ENCODE peak calls at places on chromosomes 6 and 20, in six cellular contexts. One of them, this sample, is unnamed.

GRCh38 chr6:33549196-33549595 is 30.9 kb downstream of the BAK1 start:
- DNase-seq in lung microvascular endothelial cell: no peak
- DNase-seq in Calu3: no peak
- DNase-seq in pulmonary artery endothelial cell: no peak
- DNase-seq in Right ventricle myocardium superior: no peak
- DNase-seq in psoas muscle: no peak
- DNase-seq in this sample: no peak

GRCh38 chr6:128417698-128418097 is 102.7 kb downstream of the PTPRK start:
- DNase-seq in Right ventricle myocardium superior: no peak
- DNase-seq in lung microvascular endothelial cell: no peak
- DNase-seq in Calu3: no peak
- DNase-seq in psoas muscle: no peak
- DNase-seq in pulmonary artery endothelial cell: no peak
- DNase-seq in this sample: no peak

GRCh38 chr6:11972270-11972669 is 39.8 kb upstream of the HIVEP1 start:
- DNase-seq in Right ventricle myocardium superior: no peak
- DNase-seq in psoas muscle: no peak
- DNase-seq in lung microvascular endothelial cell: no peak
- DNase-seq in Calu3: no peak
- DNase-seq in pulmonary artery endothelial cell: no peak
- DNase-seq in this sample: no peak

GRCh38 chr6:144718431-144718830 is 433.3 kb downstream of the UTRN start:
- DNase-seq in pulmonary artery endothelial cell: no peak
- DNase-seq in psoas muscle: no peak
- DNase-seq in Calu3: no peak
- DNase-seq in lung microvascular endothelial cell: no peak
- DNase-seq in Right ventricle myocardium superior: no peak
- DNase-seq in this sample: no peak

GRCh38 chr20:59032713-59033059 is 551 bp upstream of the ATP5F1E start:
- DNase-seq in lung microvascular endothelial cell: peak
- DNase-seq in Calu3: no peak
- DNase-seq in pulmonary artery endothelial cell: no peak
- DNase-seq in psoas muscle: no peak
- DNase-seq in Right ventricle myocardium superior: no peak
- DNase-seq in this sample: no peak

GRCh38 chr6:25585225-25585624 is 66.8 kb upstream of the SCGN start:
- DNase-seq in Calu3: no peak
- DNase-seq in lung microvascular endothelial cell: no peak
- DNase-seq in pulmonary artery endothelial cell: no peak
- DNase-seq in Right ventricle myocardium superior: no peak
- DNase-seq in psoas muscle: no peak
- DNase-seq in this sample: no peak

GRCh38 chr20:32439132-32439829 is 81.2 kb downstream of the ASXL1 start:
- DNase-seq in Calu3: no peak
- DNase-seq in lung microvascular endothelial cell: no peak
- DNase-seq in Right ventricle myocardium superior: no peak
- DNase-seq in pulmonary artery endothelial cell: no peak
- DNase-seq in psoas muscle: no peak
- DNase-seq in this sample: no peak

GRCh38 chr6:22442826-22443225 is 126.5 kb upstream of the HDGFL1 start:
- DNase-seq in Calu3: no peak
- DNase-seq in pulmonary artery endothelial cell: no peak
- DNase-seq in psoas muscle: no peak
- DNase-seq in lung microvascular endothelial cell: peak
- DNase-seq in Right ventricle myocardium superior: no peak
- DNase-seq in this sample: no peak

GRCh38 chr6:4402477-4402976 is 267.2 kb upstream of the ECI2 start:
- DNase-seq in psoas muscle: peak
- DNase-seq in Right ventricle myocardium superior: peak
- DNase-seq in lung microvascular endothelial cell: peak
- DNase-seq in pulmonary artery endothelial cell: no peak
- DNase-seq in Calu3: no peak
- DNase-seq in this sample: peak

GRCh38 chr20:39069976-39070375 is 107.8 kb downstream of the DHX35 start:
- DNase-seq in Calu3: no peak
- DNase-seq in lung microvascular endothelial cell: no peak
- DNase-seq in Right ventricle myocardium superior: no peak
- DNase-seq in psoas muscle: no peak
- DNase-seq in pulmonary artery endothelial cell: no peak
- DNase-seq in this sample: no peak

GRCh38 chr20:64278319-64278681 is 22.8 kb downstream of the PCMTD2 start:
- DNase-seq in pulmonary artery endothelial cell: no peak
- DNase-seq in Calu3: no peak
- DNase-seq in psoas muscle: no peak
- DNase-seq in lung microvascular endothelial cell: no peak
- DNase-seq in Right ventricle myocardium superior: peak
- DNase-seq in this sample: no peak

GRCh38 chr6:147322299-147323162 is 118.3 kb downstream of the STXBP5 start:
- DNase-seq in psoas muscle: no peak
- DNase-seq in Calu3: no peak
- DNase-seq in pulmonary artery endothelial cell: no peak
- DNase-seq in Right ventricle myocardium superior: no peak
- DNase-seq in lung microvascular endothelial cell: peak
- DNase-seq in this sample: no peak

GRCh38 chr20:58094698-58095097 is 133.8 kb downstream of the ANKRD60 start:
- DNase-seq in lung microvascular endothelial cell: no peak
- DNase-seq in Calu3: no peak
- DNase-seq in psoas muscle: no peak
- DNase-seq in Right ventricle myocardium superior: no peak
- DNase-seq in pulmonary artery endothelial cell: no peak
- DNase-seq in this sample: no peak

GRCh38 chr6:170345662-170346061 is 39.1 kb downstream of the FAM120B start:
- DNase-seq in Calu3: no peak
- DNase-seq in psoas muscle: no peak
- DNase-seq in Right ventricle myocardium superior: no peak
- DNase-seq in pulmonary artery endothelial cell: no peak
- DNase-seq in lung microvascular endothelial cell: peak
- DNase-seq in this sample: no peak

GRCh38 chr20:63682384-63683139 is 13.9 kb upstream of the TNFRSF6B start:
- DNase-seq in Right ventricle myocardium superior: peak
- DNase-seq in Calu3: peak
- DNase-seq in pulmonary artery endothelial cell: peak
- DNase-seq in psoas muscle: peak
- DNase-seq in lung microvascular endothelial cell: peak
- DNase-seq in this sample: peak

GRCh38 chr20:6525447-6526303 is 241.8 kb upstream of the BMP2 start:
- DNase-seq in Calu3: peak
- DNase-seq in pulmonary artery endothelial cell: no peak
- DNase-seq in lung microvascular endothelial cell: no peak
- DNase-seq in Right ventricle myocardium superior: no peak
- DNase-seq in psoas muscle: no peak
- DNase-seq in this sample: no peak

GRCh38 chr20:48733296-48733790 is 94.5 kb downstream of the PREX1 start:
- DNase-seq in Right ventricle myocardium superior: no peak
- DNase-seq in psoas muscle: no peak
- DNase-seq in pulmonary artery endothelial cell: no peak
- DNase-seq in lung microvascular endothelial cell: no peak
- DNase-seq in Calu3: no peak
- DNase-seq in this sample: no peak

GRCh38 chr6:30238178-30238795 is 25.1 kb upstream of the TRIM26 start:
- DNase-seq in psoas muscle: no peak
- DNase-seq in Calu3: peak
- DNase-seq in pulmonary artery endothelial cell: no peak
- DNase-seq in lung microvascular endothelial cell: peak
- DNase-seq in Right ventricle myocardium superior: no peak
- DNase-seq in this sample: no peak

GRCh38 chr6:51398064-51398740 is 579.5 kb downstream of the TFAP2B start:
- DNase-seq in Calu3: peak
- DNase-seq in pulmonary artery endothelial cell: no peak
- DNase-seq in lung microvascular endothelial cell: peak
- DNase-seq in psoas muscle: no peak
- DNase-seq in Right ventricle myocardium superior: no peak
- DNase-seq in this sample: no peak

GRCh38 chr20:37475258-37475657 is 45.8 kb upstream of the NNAT start:
- DNase-seq in Calu3: no peak
- DNase-seq in Right ventricle myocardium superior: no peak
- DNase-seq in pulmonary artery endothelial cell: no peak
- DNase-seq in psoas muscle: no peak
- DNase-seq in lung microvascular endothelial cell: no peak
- DNase-seq in this sample: no peak

GRCh38 chr6:156557269-156557885 is 219.8 kb upstream of the ARID1B start:
- DNase-seq in Right ventricle myocardium superior: peak
- DNase-seq in psoas muscle: peak
- DNase-seq in pulmonary artery endothelial cell: no peak
- DNase-seq in Calu3: no peak
- DNase-seq in lung microvascular endothelial cell: no peak
- DNase-seq in this sample: peak

GRCh38 chr6:53894086-53894485 is 99.3 kb downstream of the LRRC1 start:
- DNase-seq in pulmonary artery endothelial cell: no peak
- DNase-seq in psoas muscle: no peak
- DNase-seq in lung microvascular endothelial cell: no peak
- DNase-seq in Calu3: peak
- DNase-seq in Right ventricle myocardium superior: no peak
- DNase-seq in this sample: no peak

GRCh38 chr20:57388953-57389694 is 2.1 kb upstream of the RBM38 start:
- DNase-seq in Calu3: peak
- DNase-seq in lung microvascular endothelial cell: peak
- DNase-seq in pulmonary artery endothelial cell: no peak
- DNase-seq in psoas muscle: peak
- DNase-seq in Right ventricle myocardium superior: peak
- DNase-seq in this sample: peak

GRCh38 chr20:1045860-1046418 is 43.8 kb upstream of the RSPO4 start:
- DNase-seq in Calu3: no peak
- DNase-seq in Right ventricle myocardium superior: no peak
- DNase-seq in pulmonary artery endothelial cell: no peak
- DNase-seq in psoas muscle: no peak
- DNase-seq in lung microvascular endothelial cell: no peak
- DNase-seq in this sample: no peak

GRCh38 chr6:158321960-158322359 is 9.7 kb downstream of the TULP4 start:
- DNase-seq in psoas muscle: no peak
- DNase-seq in Right ventricle myocardium superior: no peak
- DNase-seq in pulmonary artery endothelial cell: peak
- DNase-seq in Calu3: no peak
- DNase-seq in lung microvascular endothelial cell: peak
- DNase-seq in this sample: no peak

GRCh38 chr6:32684246-32684645 is 17.8 kb upstream of the HLA-DQB1 start:
- DNase-seq in psoas muscle: no peak
- DNase-seq in Right ventricle myocardium superior: no peak
- DNase-seq in lung microvascular endothelial cell: no peak
- DNase-seq in pulmonary artery endothelial cell: no peak
- DNase-seq in Calu3: no peak
- DNase-seq in this sample: no peak

GRCh38 chr20:31566658-31567379 is 38.3 kb upstream of the ID1 start:
- DNase-seq in psoas muscle: no peak
- DNase-seq in lung microvascular endothelial cell: no peak
- DNase-seq in Calu3: peak
- DNase-seq in Right ventricle myocardium superior: no peak
- DNase-seq in pulmonary artery endothelial cell: no peak
- DNase-seq in this sample: no peak

GRCh38 chr20:35663813-35664543 is 722 bp downstream of the CPNE1 start:
- DNase-seq in Right ventricle myocardium superior: no peak
- DNase-seq in Calu3: peak
- DNase-seq in psoas muscle: peak
- DNase-seq in lung microvascular endothelial cell: peak
- DNase-seq in pulmonary artery endothelial cell: no peak
- DNase-seq in this sample: no peak

GRCh38 chr20:48744515-48744914 is 83.3 kb downstream of the PREX1 start:
- DNase-seq in Calu3: no peak
- DNase-seq in Right ventricle myocardium superior: no peak
- DNase-seq in lung microvascular endothelial cell: no peak
- DNase-seq in pulmonary artery endothelial cell: no peak
- DNase-seq in psoas muscle: no peak
- DNase-seq in this sample: no peak

GRCh38 chr6:165876568-165876967 is 213.5 kb upstream of the PDE10A start:
- DNase-seq in lung microvascular endothelial cell: no peak
- DNase-seq in Calu3: no peak
- DNase-seq in Right ventricle myocardium superior: peak
- DNase-seq in pulmonary artery endothelial cell: no peak
- DNase-seq in psoas muscle: peak
- DNase-seq in this sample: peak

GRCh38 chr6:1527098-1527497 is 82.6 kb upstream of the FOXC1 start:
- DNase-seq in psoas muscle: no peak
- DNase-seq in Calu3: peak
- DNase-seq in Right ventricle myocardium superior: peak
- DNase-seq in lung microvascular endothelial cell: no peak
- DNase-seq in pulmonary artery endothelial cell: no peak
- DNase-seq in this sample: no peak

GRCh38 chr6:31771992-31772358 is 5.2 kb downstream of the VWA7 start:
- DNase-seq in Right ventricle myocardium superior: no peak
- DNase-seq in lung microvascular endothelial cell: no peak
- DNase-seq in pulmonary artery endothelial cell: no peak
- DNase-seq in psoas muscle: no peak
- DNase-seq in Calu3: no peak
- DNase-seq in this sample: no peak

GRCh38 chr20:60266184-60266823 is 308.1 kb downstream of the CDH26 start:
- DNase-seq in Calu3: no peak
- DNase-seq in psoas muscle: no peak
- DNase-seq in Right ventricle myocardium superior: no peak
- DNase-seq in pulmonary artery endothelial cell: no peak
- DNase-seq in lung microvascular endothelial cell: no peak
- DNase-seq in this sample: no peak

GRCh38 chr6:7267521-7268091 is 45.4 kb downstream of the SSR1 start:
- DNase-seq in psoas muscle: peak
- DNase-seq in Right ventricle myocardium superior: peak
- DNase-seq in pulmonary artery endothelial cell: peak
- DNase-seq in lung microvascular endothelial cell: peak
- DNase-seq in Calu3: peak
- DNase-seq in this sample: peak

GRCh38 chr20:45354423-45355208 is 6.4 kb upstream of the SDC4 start:
- DNase-seq in Right ventricle myocardium superior: no peak
- DNase-seq in Calu3: no peak
- DNase-seq in psoas muscle: no peak
- DNase-seq in pulmonary artery endothelial cell: no peak
- DNase-seq in lung microvascular endothelial cell: no peak
- DNase-seq in this sample: no peak

This sample was measured in Right ventricle myocardium inferior.